ENCODE peak calls at places on chromosomes 1 and 21, in four cellular contexts. One of them, this sample, is unnamed.
A peak's percentile ranks its signal among the peaks of the same experiment; 100 is the strongest.

GRCh38 chr1:68010094-68010493 is 40.3 kb downstream of the DIRAS3 start:
- DNase-seq in CD4-positive, alpha-beta T cell: no peak
- DNase-seq in HFF-Myc: no peak
- DNase-seq in stomach: no peak
- DNase-seq in this sample: no peak

GRCh38 chr1:10867138-10867721 is 70.8 kb upstream of the CASZ1 start:
- DNase-seq in CD4-positive, alpha-beta T cell: peak; percentile 51
- DNase-seq in HFF-Myc: no peak
- DNase-seq in stomach: peak; percentile 74
- DNase-seq in this sample: no peak

GRCh38 chr1:93992190-93992589 is 83.0 kb upstream of the GCLM start:
- DNase-seq in stomach: no peak
- DNase-seq in CD4-positive, alpha-beta T cell: no peak
- DNase-seq in HFF-Myc: no peak
- DNase-seq in this sample: no peak

GRCh38 chr1:181440510-181440909 is 42.8 kb upstream of the CACNA1E start:
- DNase-seq in HFF-Myc: no peak
- DNase-seq in stomach: no peak
- DNase-seq in CD4-positive, alpha-beta T cell: no peak
- DNase-seq in this sample: no peak

GRCh38 chr1:235992346-235992745 is 72.5 kb downstream of the NID1 start:
- DNase-seq in CD4-positive, alpha-beta T cell: no peak
- DNase-seq in HFF-Myc: no peak
- DNase-seq in stomach: no peak
- DNase-seq in this sample: no peak

GRCh38 chr1:114330451-114330983 is 176.8 kb upstream of the SYT6 start:
- DNase-seq in HFF-Myc: no peak
- DNase-seq in stomach: no peak
- DNase-seq in CD4-positive, alpha-beta T cell: no peak
- DNase-seq in this sample: no peak

GRCh38 chr21:33755354-33755753 is 113.1 kb downstream of the ITSN1 start:
- DNase-seq in stomach: no peak
- DNase-seq in CD4-positive, alpha-beta T cell: no peak
- DNase-seq in HFF-Myc: no peak
- DNase-seq in this sample: no peak

GRCh38 chr1:54795841-54796468 is 5.2 kb downstream of the TTC22 start:
- DNase-seq in CD4-positive, alpha-beta T cell: no peak
- DNase-seq in HFF-Myc: no peak
- DNase-seq in stomach: peak; percentile 83
- DNase-seq in this sample: no peak

GRCh38 chr1:94069649-94070285 is 51.2 kb downstream of the ABCA4 start:
- DNase-seq in CD4-positive, alpha-beta T cell: no peak
- DNase-seq in HFF-Myc: no peak
- DNase-seq in stomach: no peak
- DNase-seq in this sample: no peak

GRCh38 chr1:200035956-200036615 is 8.6 kb downstream of the NR5A2 start:
- DNase-seq in CD4-positive, alpha-beta T cell: no peak
- DNase-seq in HFF-Myc: no peak
- DNase-seq in stomach: no peak
- DNase-seq in this sample: no peak

GRCh38 chr1:201480231-201481003 is 11.4 kb upstream of the PHLDA3 start:
- DNase-seq in CD4-positive, alpha-beta T cell: peak; percentile 3
- DNase-seq in stomach: peak; percentile 84
- DNase-seq in HFF-Myc: no peak
- DNase-seq in this sample: no peak

GRCh38 chr21:34825101-34825500 is 156.3 kb downstream of the CLIC6 start:
- DNase-seq in HFF-Myc: no peak
- DNase-seq in stomach: no peak
- DNase-seq in CD4-positive, alpha-beta T cell: no peak
- DNase-seq in this sample: no peak

GRCh38 chr1:177464682-177465081 is 293.9 kb downstream of the BRINP2 start:
- DNase-seq in HFF-Myc: no peak
- DNase-seq in stomach: no peak
- DNase-seq in CD4-positive, alpha-beta T cell: no peak
- DNase-seq in this sample: no peak

GRCh38 chr1:159921251-159921650 is 4.1 kb downstream of the TAGLN2 start:
- DNase-seq in stomach: no peak
- DNase-seq in HFF-Myc: no peak
- DNase-seq in CD4-positive, alpha-beta T cell: no peak
- DNase-seq in this sample: no peak

GRCh38 chr1:91075233-91076135 is 53.6 kb upstream of the ZNF644 start:
- DNase-seq in HFF-Myc: no peak
- DNase-seq in stomach: no peak
- DNase-seq in CD4-positive, alpha-beta T cell: no peak
- DNase-seq in this sample: no peak

GRCh38 chr1:78760858-78761257 is 111.2 kb downstream of the IFI44 start:
- DNase-seq in stomach: no peak
- DNase-seq in CD4-positive, alpha-beta T cell: no peak
- DNase-seq in HFF-Myc: no peak
- DNase-seq in this sample: no peak

GRCh38 chr1:1942753-1943656 is 23.9 kb upstream of the TMEM52 start:
- DNase-seq in CD4-positive, alpha-beta T cell: no peak
- DNase-seq in stomach: no peak
- DNase-seq in HFF-Myc: no peak
- DNase-seq in this sample: no peak

GRCh38 chr1:205285391-205286101 is 36.0 kb downstream of the NUAK2 start:
- DNase-seq in HFF-Myc: no peak
- DNase-seq in stomach: no peak
- DNase-seq in CD4-positive, alpha-beta T cell: peak; percentile 61
- DNase-seq in this sample: no peak

GRCh38 chr1:167860231-167860923 is 53.6 kb downstream of the ADCY10 start:
- DNase-seq in CD4-positive, alpha-beta T cell: no peak
- DNase-seq in HFF-Myc: no peak
- DNase-seq in stomach: no peak
- DNase-seq in this sample: no peak

GRCh38 chr1:4379451-4380175 is 274.8 kb upstream of the AJAP1 start:
- DNase-seq in stomach: no peak
- DNase-seq in HFF-Myc: no peak
- DNase-seq in CD4-positive, alpha-beta T cell: no peak
- DNase-seq in this sample: no peak

GRCh38 chr21:45432575-45433255 is 27.8 kb downstream of the COL18A1 start:
- DNase-seq in CD4-positive, alpha-beta T cell: no peak
- DNase-seq in stomach: no peak
- DNase-seq in HFF-Myc: no peak
- DNase-seq in this sample: no peak

GRCh38 chr1:221714227-221715116 is 27.4 kb downstream of the DUSP10 start:
- DNase-seq in CD4-positive, alpha-beta T cell: no peak
- DNase-seq in stomach: no peak
- DNase-seq in HFF-Myc: no peak
- DNase-seq in this sample: no peak
- TF ChIP-seq CTCF in CD4-positive, alpha-beta T cell: no peak
- TF ChIP-seq CTCF in stomach: no peak
- TF ChIP-seq CTCF in HFF-Myc: no peak
- TF ChIP-seq CTCF in this sample: no peak

DNA sequence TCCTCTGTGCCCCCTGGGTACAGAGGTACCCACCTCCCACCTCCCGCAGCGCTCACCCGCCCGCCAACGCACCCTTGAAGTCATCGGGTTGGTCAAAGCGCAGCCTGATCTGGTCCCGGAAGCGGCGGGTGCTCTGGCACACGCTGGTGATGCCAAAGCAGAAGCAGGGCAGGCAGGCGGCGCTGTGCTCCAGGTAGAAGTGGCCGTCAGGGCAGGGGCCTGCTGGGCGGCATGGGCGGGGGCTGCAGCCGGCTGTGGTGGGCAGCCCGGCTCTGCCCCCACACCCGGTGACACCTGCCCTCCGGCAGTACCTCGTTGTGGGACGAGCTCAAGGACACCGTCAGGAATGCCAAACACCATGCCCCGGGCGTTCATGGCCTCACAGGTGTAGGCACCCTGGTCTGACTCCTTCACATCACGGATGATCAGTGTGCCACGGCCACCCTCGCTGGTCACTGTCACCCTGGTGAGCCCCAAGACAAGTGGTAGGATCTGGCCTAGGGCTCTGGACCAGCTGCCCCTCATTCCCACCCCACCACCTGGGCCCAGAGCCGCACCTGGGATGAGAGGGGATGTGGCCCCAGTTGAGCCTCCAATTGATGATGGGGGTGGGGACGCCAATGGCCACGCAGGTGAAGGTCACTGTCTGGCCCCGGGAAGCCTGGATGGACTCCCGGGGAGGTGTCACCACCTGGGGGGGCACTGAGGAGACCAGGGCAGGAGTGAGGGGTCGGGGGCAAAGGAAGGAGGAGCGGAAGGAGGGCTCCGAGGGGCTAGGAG is 52.5 kb downstream of the HSPG2 start:
- DNase-seq in HFF-Myc: no peak
- DNase-seq in CD4-positive, alpha-beta T cell: no peak
- DNase-seq in stomach: no peak
- DNase-seq in this sample: no peak
- TF ChIP-seq CTCF in HFF-Myc: no peak
- TF ChIP-seq CTCF in CD4-positive, alpha-beta T cell: no peak
- TF ChIP-seq CTCF in stomach: no peak
- TF ChIP-seq CTCF in this sample: no peak

DNA sequence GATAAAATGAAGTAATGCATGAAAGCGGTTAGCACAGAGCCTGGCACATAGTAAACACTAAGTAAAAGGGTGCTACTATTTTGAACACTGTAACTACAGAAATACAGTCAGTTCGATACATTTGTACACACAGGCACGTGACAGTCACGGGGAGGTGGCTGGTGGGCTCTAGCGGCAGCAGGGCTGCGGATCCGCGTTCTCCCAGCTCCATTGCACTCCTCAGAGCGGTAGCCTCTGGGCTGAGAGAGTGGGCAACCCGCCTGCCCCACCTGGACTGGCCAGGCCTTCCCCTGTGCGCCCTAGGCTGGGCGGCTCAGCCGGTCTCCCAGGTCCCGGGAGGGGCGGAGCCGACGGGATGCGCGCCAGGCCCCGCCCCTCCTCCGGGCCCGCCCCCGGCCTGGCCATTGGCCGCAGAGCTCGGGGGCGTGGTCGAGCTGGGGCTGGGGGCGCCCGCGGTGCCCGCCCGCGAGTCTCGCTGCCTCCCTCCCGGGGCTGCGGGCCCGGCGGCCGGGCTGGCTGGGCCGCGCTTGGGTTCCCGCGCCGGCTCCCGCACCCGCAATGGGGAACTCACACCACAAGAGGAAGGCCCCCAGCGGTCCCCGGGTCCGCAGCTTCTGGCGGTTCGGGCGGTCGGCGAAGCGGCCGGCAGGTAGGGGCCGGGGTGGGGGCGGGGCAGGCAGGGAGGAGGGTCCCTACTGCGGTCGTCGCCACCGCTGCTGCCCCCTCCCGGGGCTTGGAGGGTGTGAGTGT is 51.1 kb upstream of the SYNC start:
- DNase-seq in HFF-Myc: no peak
- DNase-seq in CD4-positive, alpha-beta T cell: peak; percentile 59
- DNase-seq in stomach: peak; percentile 88
- DNase-seq in this sample: no peak
- TF ChIP-seq CTCF in HFF-Myc: no peak
- TF ChIP-seq CTCF in CD4-positive, alpha-beta T cell: no peak
- TF ChIP-seq CTCF in stomach: no peak
- TF ChIP-seq CTCF in this sample: no peak

GRCh38 chr1:221993444-221993948 is 251.6 kb upstream of the DUSP10 start:
- DNase-seq in HFF-Myc: no peak
- DNase-seq in CD4-positive, alpha-beta T cell: no peak
- DNase-seq in stomach: no peak
- DNase-seq in this sample: no peak
- TF ChIP-seq CTCF in HFF-Myc: no peak
- TF ChIP-seq CTCF in CD4-positive, alpha-beta T cell: no peak
- TF ChIP-seq CTCF in stomach: no peak
- TF ChIP-seq CTCF in this sample: no peak

DNA sequence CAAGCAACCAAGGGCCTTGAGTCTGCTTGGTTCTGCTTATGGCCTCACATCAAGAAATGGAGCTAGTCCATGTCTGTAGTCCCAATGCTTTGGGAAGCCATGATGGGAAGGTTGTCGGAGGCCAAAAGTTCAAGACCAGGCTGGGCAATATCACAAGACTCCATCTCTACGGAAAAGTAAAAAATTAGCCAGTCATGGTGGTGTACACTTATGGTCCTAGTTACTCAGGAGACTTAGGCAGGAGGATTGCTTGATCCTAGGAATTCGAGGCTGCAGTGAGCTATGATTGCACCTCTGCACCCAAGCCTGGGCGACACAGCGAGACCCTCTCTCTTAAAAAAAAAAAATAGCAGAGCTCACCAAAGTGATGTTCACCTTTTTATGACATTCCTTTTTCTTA is 80.1 kb upstream of the DNAJC6 start:
- DNase-seq in stomach: no peak
- DNase-seq in CD4-positive, alpha-beta T cell: no peak
- DNase-seq in HFF-Myc: no peak
- DNase-seq in this sample: no peak
- TF ChIP-seq CTCF in stomach: no peak
- TF ChIP-seq CTCF in CD4-positive, alpha-beta T cell: no peak
- TF ChIP-seq CTCF in HFF-Myc: no peak
- TF ChIP-seq CTCF in this sample: no peak

This sample was measured in AG04449.